ENCODE peak calls at places on chromosomes 5 and 9, in six cellular contexts. One of them, this sample, is unnamed. For H3K9me3, the result is how much of the 10 kb centered on the place peaks cover.

GRCh38 chr9:20207161-20207560 is 415.1 kb downstream of the MLLT3 start:
- DNase-seq in GM12878: no peak
- DNase-seq in A549: no peak
- DNase-seq in Karpas-422: no peak
- DNase-seq in psoas muscle: no peak
- DNase-seq in HepG2: no peak
- DNase-seq in this sample: no peak

GRCh38 chr5:173016621-173017046 is 33.1 kb downstream of the ATP6V0E1 start:
- DNase-seq in GM12878: no peak
- DNase-seq in A549: peak
- DNase-seq in Karpas-422: no peak
- DNase-seq in psoas muscle: no peak
- DNase-seq in HepG2: peak
- DNase-seq in this sample: no peak

GRCh38 chr9:32426278-32426939 is 42.0 kb downstream of the ACO1 start:
- DNase-seq in GM12878: no peak
- DNase-seq in A549: peak
- DNase-seq in Karpas-422: no peak
- DNase-seq in psoas muscle: no peak
- DNase-seq in HepG2: peak
- DNase-seq in this sample: peak

GRCh38 chr9:120308495-120308894 is 271.5 kb downstream of the CDK5RAP2 start:
- DNase-seq in GM12878: no peak
- DNase-seq in A549: no peak
- DNase-seq in Karpas-422: peak
- DNase-seq in psoas muscle: no peak
- DNase-seq in HepG2: no peak
- DNase-seq in this sample: no peak

GRCh38 chr9:110561826-110562225 is 17.7 kb downstream of the SVEP1 start:
- DNase-seq in GM12878: no peak
- DNase-seq in A549: no peak
- DNase-seq in Karpas-422: no peak
- DNase-seq in psoas muscle: no peak
- DNase-seq in HepG2: no peak
- DNase-seq in this sample: no peak

GRCh38 chr5:143376911-143377838 is 26.3 kb downstream of the NR3C1 start:
- DNase-seq in GM12878: no peak
- DNase-seq in A549: peak
- DNase-seq in Karpas-422: no peak
- DNase-seq in psoas muscle: no peak
- DNase-seq in HepG2: no peak
- DNase-seq in this sample: peak

GRCh38 chr5:95390812-95391492 is at the start of gene FAM81B:
- DNase-seq in GM12878: no peak
- DNase-seq in A549: no peak
- DNase-seq in Karpas-422: no peak
- DNase-seq in psoas muscle: no peak
- DNase-seq in HepG2: no peak
- DNase-seq in this sample: no peak

GRCh38 chr9:81755721-81756120 is 66.4 kb upstream of the TLE1 start:
- DNase-seq in GM12878: no peak
- DNase-seq in A549: no peak
- DNase-seq in Karpas-422: no peak
- DNase-seq in psoas muscle: no peak
- DNase-seq in HepG2: no peak
- DNase-seq in this sample: no peak

GRCh38 chr5:169302491-169303118 is 1.7 kb upstream of the SLIT3 start:
- DNase-seq in GM12878: peak
- DNase-seq in A549: peak
- DNase-seq in Karpas-422: peak
- DNase-seq in psoas muscle: peak
- DNase-seq in HepG2: peak
- DNase-seq in this sample: peak

GRCh38 chr9:126420643-126421564 is 94.3 kb downstream of the MVB12B start:
- DNase-seq in GM12878: no peak
- DNase-seq in A549: peak
- DNase-seq in Karpas-422: no peak
- DNase-seq in psoas muscle: no peak
- DNase-seq in HepG2: peak
- DNase-seq in this sample: no peak

GRCh38 chr9:77756449-77756848 is 108.3 kb upstream of the GNA14 start:
- DNase-seq in GM12878: no peak
- DNase-seq in A549: peak
- DNase-seq in Karpas-422: peak
- DNase-seq in psoas muscle: no peak
- DNase-seq in HepG2: peak
- DNase-seq in this sample: no peak

GRCh38 chr5:172183881-172184280 is 4.1 kb downstream of the STK10 start:
- DNase-seq in GM12878: no peak
- DNase-seq in A549: no peak
- DNase-seq in Karpas-422: no peak
- DNase-seq in psoas muscle: no peak
- DNase-seq in HepG2: no peak
- DNase-seq in this sample: no peak

GRCh38 chr5:1703352-1704050 is 96.1 kb downstream of the MRPL36 start:
- DNase-seq in GM12878: no peak
- DNase-seq in A549: no peak
- DNase-seq in Karpas-422: no peak
- DNase-seq in psoas muscle: no peak
- DNase-seq in HepG2: no peak
- DNase-seq in this sample: no peak

GRCh38 chr5:79508354-79508753 is 5.6 kb downstream of the HOMER1 start:
- DNase-seq in GM12878: no peak
- DNase-seq in A549: no peak
- DNase-seq in Karpas-422: no peak
- DNase-seq in psoas muscle: no peak
- DNase-seq in HepG2: peak
- DNase-seq in this sample: no peak

GRCh38 chr5:83564069-83564749 is 92.7 kb downstream of the VCAN start:
- DNase-seq in GM12878: no peak
- DNase-seq in A549: peak
- DNase-seq in Karpas-422: peak
- DNase-seq in psoas muscle: no peak
- DNase-seq in HepG2: peak
- DNase-seq in this sample: peak

GRCh38 chr9:123696476-123696875 is 233.4 kb downstream of the DENND1A start:
- DNase-seq in GM12878: no peak
- DNase-seq in A549: no peak
- DNase-seq in Karpas-422: no peak
- DNase-seq in psoas muscle: no peak
- DNase-seq in HepG2: no peak
- DNase-seq in this sample: no peak

GRCh38 chr9:7240569-7241311 is 483.0 kb downstream of the KDM4C start:
- DNase-seq in GM12878: no peak
- DNase-seq in A549: no peak
- DNase-seq in Karpas-422: no peak
- DNase-seq in psoas muscle: no peak
- DNase-seq in HepG2: no peak
- DNase-seq in this sample: no peak

GRCh38 chr5:137995077-137995746 is 37.7 kb downstream of the FAM13B start:
- DNase-seq in GM12878: no peak
- DNase-seq in A549: peak
- DNase-seq in Karpas-422: no peak
- DNase-seq in psoas muscle: no peak
- DNase-seq in HepG2: peak
- DNase-seq in this sample: no peak

GRCh38 chr9:18472915-18473314 is 1.0 kb upstream of the ADAMTSL1 start:
- DNase-seq in GM12878: no peak
- DNase-seq in A549: no peak
- DNase-seq in Karpas-422: peak
- DNase-seq in psoas muscle: no peak
- DNase-seq in HepG2: no peak
- DNase-seq in this sample: no peak

GRCh38 chr5:16909464-16909863 is 26.6 kb downstream of the MYO10 start:
- DNase-seq in GM12878: no peak
- DNase-seq in A549: peak
- DNase-seq in Karpas-422: no peak
- DNase-seq in psoas muscle: no peak
- DNase-seq in HepG2: no peak
- DNase-seq in this sample: no peak

GRCh38 chr5:80181618-80182211 is 74.1 kb downstream of the SERINC5 start:
- DNase-seq in GM12878: no peak
- DNase-seq in A549: peak
- DNase-seq in Karpas-422: no peak
- DNase-seq in psoas muscle: no peak
- DNase-seq in HepG2: peak
- DNase-seq in this sample: peak

GRCh38 chr5:125510651-125511050 is 764.2 kb upstream of the ZNF608 start:
- DNase-seq in GM12878: no peak
- DNase-seq in A549: no peak
- DNase-seq in Karpas-422: no peak
- DNase-seq in psoas muscle: no peak
- DNase-seq in HepG2: no peak
- DNase-seq in this sample: no peak
- H3K27ac ChIP-seq in GM12878: no peak
- H3K27ac ChIP-seq in A549: no peak
- H3K27ac ChIP-seq in Karpas-422: no peak
- H3K27ac ChIP-seq in psoas muscle: no peak
- H3K27ac ChIP-seq in HepG2: no peak
- H3K27ac ChIP-seq in this sample: no peak

GRCh38 chr9:138117836-138118235 is 240.3 kb downstream of the CACNA1B start:
- DNase-seq in GM12878: no peak
- DNase-seq in A549: no peak
- DNase-seq in Karpas-422: no peak
- DNase-seq in psoas muscle: no peak
- DNase-seq in HepG2: no peak
- DNase-seq in this sample: no peak

GRCh38 chr9:138114501-138115245 is 237.1 kb downstream of the CACNA1B start:
- DNase-seq in GM12878: no peak
- DNase-seq in A549: no peak
- DNase-seq in Karpas-422: no peak
- DNase-seq in psoas muscle: no peak
- DNase-seq in HepG2: no peak
- DNase-seq in this sample: no peak

GRCh38 chr9:138117101-138117750 is 239.6 kb downstream of the CACNA1B start:
- DNase-seq in GM12878: no peak
- DNase-seq in A549: no peak
- DNase-seq in Karpas-422: peak
- DNase-seq in psoas muscle: no peak
- DNase-seq in HepG2: no peak
- DNase-seq in this sample: no peak

GRCh38 chr9:138116521-138116920 is 238.9 kb downstream of the CACNA1B start:
- DNase-seq in GM12878: no peak
- DNase-seq in A549: no peak
- DNase-seq in Karpas-422: peak
- DNase-seq in psoas muscle: no peak
- DNase-seq in HepG2: no peak
- DNase-seq in this sample: no peak

DNA sequence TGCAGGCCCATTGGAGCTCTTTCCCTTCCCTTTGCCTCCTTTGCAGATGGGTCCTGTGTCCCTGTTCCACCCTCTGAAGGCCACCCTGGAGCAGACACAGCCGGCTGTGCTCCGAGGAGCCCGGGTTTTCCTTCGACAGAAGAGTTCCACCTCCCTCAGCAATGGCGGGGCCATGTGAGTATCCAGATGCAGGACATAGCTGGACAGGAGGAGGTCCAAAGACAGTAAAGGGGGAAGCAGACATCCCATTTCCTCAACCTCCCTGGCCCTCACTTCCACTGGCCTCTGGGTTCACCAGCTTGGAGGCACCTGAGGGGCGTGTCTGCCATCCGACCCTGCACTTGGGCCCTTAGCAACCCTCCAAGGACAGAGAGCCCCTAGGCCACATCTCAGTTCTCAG is 237.9 kb downstream of the CACNA1B start:
- DNase-seq in GM12878: no peak
- DNase-seq in A549: no peak
- DNase-seq in Karpas-422: no peak
- DNase-seq in psoas muscle: no peak
- DNase-seq in HepG2: no peak
- DNase-seq in this sample: no peak
- H3K9me3 ChIP-seq in GM12878: under half
- H3K9me3 ChIP-seq in A549: under half
- H3K9me3 ChIP-seq in Karpas-422: under half
- H3K9me3 ChIP-seq in psoas muscle: under half
- H3K9me3 ChIP-seq in HepG2: under half
- H3K9me3 ChIP-seq in this sample: under half

DNA sequence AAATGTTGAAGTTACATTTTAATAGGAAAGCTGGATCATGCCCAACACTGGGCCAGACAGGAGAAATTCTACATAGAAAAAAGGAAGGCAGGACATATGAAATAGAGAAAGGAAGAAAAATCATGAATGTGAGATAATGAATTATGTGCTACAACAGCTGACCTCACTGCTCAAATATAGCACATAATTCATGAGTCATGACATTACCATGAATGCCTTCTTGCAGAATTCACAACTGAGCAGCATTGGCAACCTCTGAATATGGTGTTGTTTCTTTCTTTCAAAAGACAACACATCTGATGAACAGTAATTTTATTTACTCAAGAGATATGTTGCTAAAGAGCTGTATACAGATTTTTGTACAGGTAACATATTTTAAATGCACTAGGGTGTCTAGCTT is 34.4 kb downstream of the APBA1 start:
- DNase-seq in GM12878: no peak
- DNase-seq in A549: no peak
- DNase-seq in Karpas-422: no peak
- DNase-seq in psoas muscle: no peak
- DNase-seq in HepG2: no peak
- DNase-seq in this sample: no peak
- H3K27ac ChIP-seq in GM12878: no peak
- H3K27ac ChIP-seq in A549: no peak
- H3K27ac ChIP-seq in Karpas-422: no peak
- H3K27ac ChIP-seq in psoas muscle: no peak
- H3K27ac ChIP-seq in HepG2: no peak
- H3K27ac ChIP-seq in this sample: no peak

GRCh38 chr5:82396871-82397514 is 118.8 kb upstream of the RPS23 start:
- DNase-seq in GM12878: no peak
- DNase-seq in A549: peak
- DNase-seq in Karpas-422: no peak
- DNase-seq in psoas muscle: peak
- DNase-seq in HepG2: peak
- DNase-seq in this sample: peak

GRCh38 chr5:82399111-82399510 is 121.0 kb upstream of the RPS23 start:
- DNase-seq in GM12878: no peak
- DNase-seq in A549: no peak
- DNase-seq in Karpas-422: no peak
- DNase-seq in psoas muscle: no peak
- DNase-seq in HepG2: no peak
- DNase-seq in this sample: no peak

GRCh38 chr5:82397741-82398320 is 119.7 kb upstream of the RPS23 start:
- DNase-seq in GM12878: no peak
- DNase-seq in A549: no peak
- DNase-seq in Karpas-422: no peak
- DNase-seq in psoas muscle: no peak
- DNase-seq in HepG2: no peak
- DNase-seq in this sample: no peak

GRCh38 chr5:82393951-82394350 is 115.8 kb upstream of the RPS23 start:
- DNase-seq in GM12878: no peak
- DNase-seq in A549: no peak
- DNase-seq in Karpas-422: no peak
- DNase-seq in psoas muscle: no peak
- DNase-seq in HepG2: no peak
- DNase-seq in this sample: no peak

DNA sequence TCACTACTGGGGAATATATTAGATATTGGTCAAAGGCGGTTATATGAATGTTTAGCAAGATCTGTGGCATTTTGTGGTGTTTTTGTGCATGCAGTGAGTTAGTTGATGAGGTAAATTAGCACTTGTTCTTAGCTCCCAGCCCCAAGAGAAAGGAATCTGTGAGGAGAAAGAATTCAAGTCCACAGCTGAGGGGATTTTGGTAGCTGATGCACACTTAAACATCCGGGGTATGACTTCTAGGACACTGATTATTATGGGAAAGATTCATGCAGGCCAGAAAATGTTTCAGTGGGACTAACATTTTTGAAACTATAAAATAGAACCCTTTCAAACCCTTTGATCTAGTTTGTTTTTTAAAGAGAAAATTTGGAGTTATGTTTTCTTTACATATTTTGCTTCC is 118.2 kb upstream of the RPS23 start:
- DNase-seq in GM12878: no peak
- DNase-seq in A549: no peak
- DNase-seq in Karpas-422: no peak
- DNase-seq in psoas muscle: no peak
- DNase-seq in HepG2: no peak
- DNase-seq in this sample: no peak
- H3K9me3 ChIP-seq in GM12878: under half
- H3K9me3 ChIP-seq in A549: under half
- H3K9me3 ChIP-seq in Karpas-422: under half
- H3K9me3 ChIP-seq in psoas muscle: under half
- H3K9me3 ChIP-seq in HepG2: under half
- H3K9me3 ChIP-seq in this sample: under half